ENCODE peak calls at places on chromosomes 4 and X, in seven cellular contexts. D, A, V, R, W, M and E are unnamed samples.
A peak's percentile ranks its signal among the peaks of the same experiment; 100 is the strongest.

GRCh38 chr4:139054791-139055376 is 39.3 kb downstream of the NOCT start:
- DNase-seq in D (peak; percentile 55), A (no peak), V (no peak), R (no peak), W (no peak), M (no peak), E (no peak)

GRCh38 chrX:35006361-35006760 is 63.8 kb downstream of the FAM47B start:
- DNase-seq in D (peak; percentile 16), A (no peak), V (no peak), R (no peak), W (no peak), M (no peak), E (no peak)

GRCh38 chrX:45372151-45372550 is 171.5 kb upstream of the DIPK2B start:
- DNase-seq in D (no peak), A (no peak), V (no peak), R (no peak), W (no peak), M (no peak), E (no peak)

GRCh38 chr4:13597604-13598003 is 29.9 kb downstream of the BOD1L1 start:
- DNase-seq in D (peak; percentile 14), A (no peak), V (no peak), R (no peak), W (no peak), M (no peak), E (no peak)

GRCh38 chrX:53133400-53133799 is 39.5 kb downstream of the KANTR start:
- DNase-seq in D (no peak), A (no peak), V (no peak), R (no peak), W (no peak), M (no peak), E (no peak)

GRCh38 chr4:180101348-180102083 is 2141.7 kb upstream of the TENM3 start:
- DNase-seq in D (no peak), A (no peak), V (no peak), R (no peak), W (no peak), M (peak; percentile 58), E (no peak)

GRCh38 chr4:114417214-114417613 is 181.4 kb upstream of the UGT8 start:
- DNase-seq in D (no peak), A (no peak), V (no peak), R (no peak), W (no peak), M (no peak), E (no peak)

GRCh38 chr4:181908168-181908567 is 335.0 kb upstream of the TENM3 start:
- DNase-seq in D (no peak), A (no peak), V (no peak), R (no peak), W (no peak), M (no peak), E (no peak)

GRCh38 chrX:69543572-69543971 is 39.4 kb downstream of the NALF2 start:
- DNase-seq in D (no peak), A (no peak), V (no peak), R (no peak), W (no peak), M (no peak), E (no peak)

GRCh38 chrX:10756365-10756915 is 136.1 kb upstream of the MID1 start:
- DNase-seq in D (peak; percentile 85), A (no peak), V (no peak), R (peak; percentile 28), W (peak; percentile 52), M (no peak), E (peak; percentile 76)

GRCh38 chr4:93828830-93829530 is 427 bp downstream of the ATOH1 start:
- DNase-seq in D (peak; percentile 13), A (no peak), V (no peak), R (no peak), W (no peak), M (peak; percentile 85), E (no peak)

GRCh38 chr4:140673729-140674128 is 82.5 kb downstream of the TBC1D9 start:
- DNase-seq in D (peak; percentile 65), A (no peak), V (no peak), R (no peak), W (peak; percentile 56), M (no peak), E (peak; percentile 56)

GRCh38 chr4:55926610-55927009 is 22.1 kb upstream of the CEP135 start:
- DNase-seq in D (no peak), A (no peak), V (no peak), R (no peak), W (no peak), M (no peak), E (no peak)

GRCh38 chr4:1717129-1718094 is 3.7 kb downstream of the TMEM129 start:
- DNase-seq in D (no peak), A (no peak), V (no peak), R (no peak), W (no peak), M (peak; percentile 43), E (no peak)

GRCh38 chr4:185863946-185864345 is 52.0 kb upstream of the SORBS2 start:
- DNase-seq in D (no peak), A (no peak), V (no peak), R (no peak), W (no peak), M (no peak), E (no peak)

GRCh38 chr4:185867770-185868169 is 55.8 kb upstream of the SORBS2 start:
- DNase-seq in D (no peak), A (no peak), V (no peak), R (no peak), W (no peak), M (no peak), E (no peak)

GRCh38 chr4:185862340-185862739 is 50.3 kb upstream of the SORBS2 start:
- DNase-seq in D (no peak), A (no peak), V (no peak), R (no peak), W (no peak), M (no peak), E (no peak)

GRCh38 chr4:185868983-185869938 is 57.3 kb upstream of the SORBS2 start:
- DNase-seq in D (no peak), A (no peak), V (no peak), R (no peak), W (no peak), M (no peak), E (no peak)

GRCh38 chr4:185865901-185866328 is 53.9 kb upstream of the SORBS2 start:
- DNase-seq in D (no peak), A (no peak), V (no peak), R (no peak), W (no peak), M (no peak), E (no peak)
- H3K4me3 ChIP-seq in D (no peak overlapping the region), A (no peak overlapping the region), V (no peak overlapping the region), R (no peak overlapping the region), W (no peak overlapping the region), M (no peak overlapping the region), E (no peak overlapping the region)

GRCh38 chr4:16827762-16828724 is 70.4 kb downstream of the LDB2 start:
- DNase-seq in D (no peak), A (no peak), V (no peak), R (no peak), W (no peak), M (no peak), E (no peak)

GRCh38 chr4:16830081-16830480 is 68.4 kb downstream of the LDB2 start:
- DNase-seq in D (no peak), A (no peak), V (no peak), R (no peak), W (no peak), M (no peak), E (no peak)

GRCh38 chr4:16824278-16824806 is 74.1 kb downstream of the LDB2 start:
- DNase-seq in D (no peak), A (no peak), V (no peak), R (no peak), W (no peak), M (no peak), E (no peak)

GRCh38 chr4:16827045-16827444 is 71.4 kb downstream of the LDB2 start:
- DNase-seq in D (no peak), A (no peak), V (no peak), R (no peak), W (no peak), M (peak; percentile 58), E (no peak)

DNA sequence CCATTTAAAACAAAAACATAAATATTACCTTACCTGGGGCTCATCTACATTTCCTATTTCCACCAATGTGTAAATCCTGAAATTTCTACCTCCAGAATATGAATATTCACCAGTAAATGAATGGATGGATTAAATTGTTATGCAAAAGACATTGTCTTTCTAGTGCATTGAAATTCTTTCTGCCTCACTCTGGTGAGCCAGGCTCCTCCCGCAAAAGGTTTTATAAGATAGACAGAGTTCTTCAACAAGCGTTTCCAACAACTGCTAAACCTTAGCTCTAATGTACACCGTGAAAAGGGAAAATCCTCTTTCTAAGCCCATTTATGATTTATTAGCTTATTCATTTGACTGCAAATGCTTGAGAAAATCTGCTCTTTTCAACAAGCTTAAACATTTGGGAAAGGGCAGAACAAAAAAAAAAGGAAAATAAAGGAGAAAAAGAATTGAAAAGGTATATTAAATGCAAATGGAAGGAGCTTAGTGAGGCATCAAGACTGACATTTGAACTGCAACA is 72.0 kb downstream of the LDB2 start:
- DNase-seq in D (no peak), A (no peak), V (no peak), R (no peak), W (no peak), M (no peak), E (no peak)
- H3K4me3 ChIP-seq in D (no peak overlapping the region), A (no peak overlapping the region), V (no peak overlapping the region), R (no peak overlapping the region), W (no peak overlapping the region), M (no peak overlapping the region), E (no peak overlapping the region)

DNA sequence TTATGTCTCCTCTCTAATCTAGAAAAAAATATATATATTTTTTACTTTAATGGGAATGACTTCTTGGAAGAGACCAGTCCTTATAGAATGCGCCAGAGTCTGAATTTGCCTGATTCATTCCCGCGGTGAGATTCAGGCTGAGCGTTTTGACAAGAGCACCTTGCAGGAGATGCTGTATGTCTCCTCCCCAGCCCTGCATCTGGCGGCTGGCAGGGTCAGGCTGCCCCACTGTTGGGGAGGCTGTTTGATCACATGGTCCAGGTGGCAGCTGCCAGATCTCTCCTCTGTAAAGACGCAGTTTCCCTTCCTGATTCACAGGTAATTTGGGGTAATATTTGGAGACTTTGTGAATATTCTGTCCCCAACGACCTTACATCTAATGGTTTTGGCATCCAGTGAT is 9.7 kb downstream of the PDZD4 start:
- DNase-seq in D (no peak), A (no peak), V (no peak), R (no peak), W (no peak), M (peak; percentile 42), E (no peak)
- H3K4me3 ChIP-seq in D (no peak overlapping the region), A (no peak overlapping the region), V (no peak overlapping the region), R (no peak overlapping the region), W (no peak overlapping the region), M (no peak overlapping the region), E (no peak overlapping the region)

DNA sequence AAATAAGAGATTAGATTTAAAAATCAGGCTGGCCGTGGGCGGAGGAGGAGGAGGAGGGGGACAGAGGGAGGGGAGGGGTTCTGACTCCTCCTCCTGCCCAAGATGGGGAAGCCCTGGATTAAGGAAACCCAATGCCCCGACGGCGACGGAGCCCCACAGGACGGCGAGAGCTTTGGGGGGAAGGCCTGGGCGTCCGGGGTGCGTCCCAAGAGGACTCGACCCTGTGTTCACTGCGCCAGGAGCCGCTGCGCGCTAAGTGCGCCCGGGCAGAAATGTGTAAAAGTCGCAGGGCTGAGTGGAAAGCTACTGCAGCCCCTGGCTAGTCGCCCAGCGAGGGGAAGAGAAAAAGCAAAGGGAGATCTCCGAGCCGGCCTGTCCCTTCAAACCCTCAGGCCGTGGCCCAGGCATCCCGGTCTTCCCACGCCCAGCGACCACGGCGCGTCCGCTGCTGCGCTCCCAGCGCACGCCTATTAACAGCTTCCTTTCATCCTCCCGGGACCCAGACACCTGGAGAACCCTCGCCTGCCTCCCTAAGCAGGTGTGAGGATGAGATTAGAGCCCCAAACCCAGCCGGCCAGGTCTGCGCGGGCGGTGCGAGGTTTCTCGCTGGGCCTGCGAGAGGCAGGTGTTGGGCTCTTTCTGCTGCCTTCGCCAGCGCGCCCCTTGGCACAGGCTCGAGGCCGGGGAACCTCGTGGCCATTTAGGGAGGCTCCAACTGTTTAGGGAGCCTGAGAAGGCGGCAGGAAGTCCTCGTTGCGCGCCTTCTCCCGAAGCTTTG is 1.4 kb upstream of the RPS6KA3 start:
- DNase-seq in D (peak; percentile 57), A (peak; percentile 49), V (peak; percentile 20), R (peak; percentile 37), W (no peak), M (peak; percentile 82), E (no peak)
- H3K4me3 ChIP-seq in D (peak overlapping the region; percentile 64), A (no peak overlapping the region), V (no peak overlapping the region), R (peak overlapping the region; percentile 68), W (peak overlapping the region; percentile 50), M (peak overlapping the region; percentile 76), E (peak overlapping the region; percentile 60)